ENCODE peak calls at places on chromosomes 2 and 18, in four cellular contexts. X is HepG2, K is A549, W is K562. B is an unnamed sample.

GRCh38 chr2:43152711-43153627 is 73.4 kb downstream of the ZFP36L2 start:
- DNase-seq in X (no peak), K (no peak), W (no peak), B (no peak)

GRCh38 chr2:19611491-19612332 is 253.3 kb upstream of the OSR1 start:
- DNase-seq in X (peak; percentile 88), K (peak; percentile 92), W (no peak), B (no peak)

GRCh38 chr2:16686641-16687040 is 21.0 kb upstream of the CYRIA start:
- DNase-seq in X (no peak), K (no peak), W (no peak), B (no peak)

GRCh38 chr2:207746131-207746530 is 23.6 kb downstream of the FZD5 start:
- DNase-seq in X (peak; percentile 85), K (peak; percentile 81), W (peak; percentile 76), B (peak; percentile 55)

GRCh38 chr2:171629113-171629512 is 58.2 kb upstream of the DYNC1I2 start:
- DNase-seq in X (no peak), K (no peak), W (no peak), B (no peak)

GRCh38 chr2:187187521-187187920 is 260.5 kb downstream of the CALCRL start:
- DNase-seq in X (no peak), K (no peak), W (no peak), B (no peak)

GRCh38 chr2:8535821-8536685 is 145.8 kb upstream of the ID2 start:
- DNase-seq in X (no peak), K (no peak), W (no peak), B (no peak)

GRCh38 chr2:198664349-198664748 is 793.4 kb downstream of the SATB2 start:
- DNase-seq in X (no peak), K (no peak), W (no peak), B (no peak)

GRCh38 chr2:105391763-105392662 is 6.8 kb downstream of the FHL2 start:
- DNase-seq in X (no peak), K (no peak), W (no peak), B (no peak)

GRCh38 chr18:29556070-29556469 is 1379.1 kb upstream of the CDH2 start:
- DNase-seq in X (no peak), K (no peak), W (no peak), B (no peak)

GRCh38 chr2:158142165-158142564 is 40.5 kb downstream of the UPP2 start:
- DNase-seq in X (no peak), K (no peak), W (no peak), B (no peak)

GRCh38 chr18:48547456-48548403 is 8.9 kb downstream of the CTIF start:
- DNase-seq in X (no peak), K (peak; percentile 38), W (peak; percentile 30), B (no peak)

GRCh38 chr18:28065031-28065792 is 111.7 kb downstream of the CDH2 start:
- DNase-seq in X (peak; percentile 56), K (peak; percentile 90), W (no peak), B (no peak)

GRCh38 chr2:163752252-163752651 is 16.4 kb upstream of the FIGN start:
- DNase-seq in X (no peak), K (no peak), W (no peak), B (no peak)

GRCh38 chr18:48836231-48836805 is 114.4 kb downstream of the SMAD7 start:
- DNase-seq in X (no peak), K (no peak), W (no peak), B (peak; percentile 3)

GRCh38 chr2:37323176-37323575 is 1.5 kb downstream of the PRKD3 start:
- DNase-seq in X (no peak), K (no peak), W (peak; percentile 21), B (no peak)

GRCh38 chr2:111194835-111195621 is 74.3 kb downstream of the BCL2L11 start:
- DNase-seq in X (peak; percentile 39), K (peak; percentile 23), W (peak; percentile 57), B (no peak)

GRCh38 chr2:236341066-236341465 is 76.9 kb upstream of the ASB18 start:
- DNase-seq in X (no peak), K (no peak), W (no peak), B (no peak)

GRCh38 chr18:24839991-24840390 is 379.6 kb downstream of the HRH4 start:
- DNase-seq in X (no peak), K (no peak), W (no peak), B (no peak)

GRCh38 chr2:190136259-190136658 is 73.7 kb upstream of the MSTN start:
- DNase-seq in X (peak; percentile 84), K (peak; percentile 31), W (no peak), B (no peak)

GRCh38 chr2:42513252-42513918 is 19.6 kb upstream of the KCNG3 start:
- DNase-seq in X (peak; percentile 69), K (peak; percentile 76), W (peak; percentile 65), B (peak; percentile 34)

GRCh38 chr2:233922471-233922870 is 5.3 kb downstream of the TRPM8 start:
- DNase-seq in X (no peak), K (no peak), W (no peak), B (no peak)

GRCh38 chr18:76053551-76053950 is 441.5 kb downstream of the ZNF516 start:
- DNase-seq in X (no peak), K (no peak), W (no peak), B (no peak)

GRCh38 chr2:195535911-195536522 is 121.0 kb upstream of the SLC39A10 start:
- DNase-seq in X (no peak), K (no peak), W (peak; percentile 67), B (no peak)

GRCh38 chr2:233816771-233817170 is 37.6 kb downstream of the HJURP start:
- DNase-seq in X (no peak), K (no peak), W (no peak), B (no peak)

GRCh38 chr2:127531133-127531709 is 4.3 kb upstream of the MYO7B start:
- DNase-seq in X (peak; percentile 21), K (no peak), W (no peak), B (no peak)

GRCh38 chr2:131040661-131041401 is 52.4 kb downstream of the FAM168B start:
- DNase-seq in X (no peak), K (no peak), W (no peak), B (no peak)

GRCh38 chr18:54119524-54120019 is 104.9 kb downstream of the MBD2 start:
- DNase-seq in X (peak; percentile 55), K (peak; percentile 57), W (peak; percentile 44), B (no peak)

GRCh38 chr2:98921062-98921461 is 15.0 kb downstream of the CRACDL start:
- DNase-seq in X (no peak), K (no peak), W (no peak), B (no peak)

GRCh38 chr2:26816893-26817292 is 31.0 kb downstream of the CENPA start:
- DNase-seq in X (no peak), K (no peak), W (peak; percentile 43), B (peak; percentile 55)

GRCh38 chr2:40087434-40087833 is 308.4 kb upstream of the THUMPD2 start:
- DNase-seq in X (no peak), K (no peak), W (no peak), B (no peak)

GRCh38 chr2:120463527-120463926 is 117.6 kb downstream of the INHBB start:
- DNase-seq in X (no peak), K (no peak), W (no peak), B (no peak)

GRCh38 chr2:120464448-120464931 is 118.6 kb downstream of the INHBB start:
- DNase-seq in X (no peak), K (no peak), W (no peak), B (no peak)

GRCh38 chr2:120460511-120460910 is 114.6 kb downstream of the INHBB start:
- DNase-seq in X (no peak), K (no peak), W (no peak), B (no peak)

GRCh38 chr2:120461546-120462537 is 115.9 kb downstream of the INHBB start:
- DNase-seq in X (no peak), K (no peak), W (no peak), B (no peak)

GRCh38 chr2:120461092-120461491 is 115.2 kb downstream of the INHBB start:
- DNase-seq in X (no peak), K (no peak), W (no peak), B (no peak)
- TF ChIP-seq HMGXB4 in X (no peak), K (no peak), W (no peak), B (no peak)

GRCh38 chr2:527581-527980 is 149.6 kb downstream of the TMEM18 start:
- DNase-seq in X (no peak), K (no peak), W (no peak), B (peak; percentile 52)
- TF ChIP-seq HMGXB4 in X (no peak), K (no peak), W (no peak), B (no peak)

GRCh38 chr2:12169721-12170120 is 423.3 kb downstream of the LPIN1 start:
- DNase-seq in X (no peak), K (no peak), W (no peak), B (no peak)

GRCh38 chr2:12167525-12168317 is 421.3 kb downstream of the LPIN1 start:
- DNase-seq in X (peak; percentile 60), K (no peak), W (peak; percentile 62), B (peak; percentile 46)

GRCh38 chr2:12170151-12170550 is 423.7 kb downstream of the LPIN1 start:
- DNase-seq in X (no peak), K (no peak), W (no peak), B (no peak)

GRCh38 chr2:12168354-12169059 is 422.1 kb downstream of the LPIN1 start:
- DNase-seq in X (no peak), K (no peak), W (no peak), B (no peak)

GRCh38 chr2:12169060-12169406 is 422.6 kb downstream of the LPIN1 start:
- DNase-seq in X (no peak), K (no peak), W (peak; percentile 44), B (no peak)
- TF ChIP-seq HMGXB4 in X (no peak), K (no peak), W (no peak), B (no peak)

DNA sequence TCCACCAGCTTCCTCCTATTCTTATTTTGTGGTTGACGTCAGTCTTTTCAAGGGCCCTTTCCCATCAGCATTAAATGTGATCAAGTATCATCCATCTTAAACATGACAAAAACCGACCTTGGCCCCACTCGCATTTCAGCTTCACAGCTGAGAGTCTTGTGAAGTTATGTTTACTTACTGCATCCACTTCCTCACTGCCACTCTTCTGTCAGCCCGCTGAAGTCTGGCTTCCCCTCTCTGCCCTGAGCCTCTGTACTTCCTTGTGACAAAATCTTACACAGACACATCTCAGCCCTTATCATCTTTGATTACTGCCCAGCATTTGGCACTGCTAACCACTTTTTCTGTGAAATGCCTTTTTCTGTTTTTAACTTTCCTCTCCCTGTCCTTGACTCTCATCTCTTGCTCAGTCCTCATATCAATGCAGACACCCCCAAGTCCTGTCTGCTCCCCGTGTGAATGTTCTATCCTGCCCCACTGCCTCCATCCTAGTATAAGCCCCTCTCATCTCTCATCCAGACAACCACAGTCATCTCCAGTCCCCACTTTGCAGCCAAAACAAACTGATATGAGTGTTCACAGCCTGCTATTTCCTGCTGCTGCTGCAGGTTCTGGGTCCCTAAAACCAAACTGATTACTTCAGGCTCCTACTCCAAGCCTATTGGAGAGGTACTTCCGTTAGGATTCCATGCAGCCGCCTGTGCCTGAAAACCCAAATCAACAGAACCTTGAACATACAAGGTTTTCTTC is 31.4 kb downstream of the FOSL2 start:
- DNase-seq in X (no peak), K (no peak), W (no peak), B (no peak)
- TF ChIP-seq HMGXB4 in X (no peak), K (no peak), W (no peak), B (no peak)